ENCODE peak calls at places on chromosomes 2 and 18, in four cellular contexts. One of them, this sample, is unnamed.

GRCh38 chr18:5195656-5196055 is 1.4 kb downstream of the AKAIN1 start:
- DNase-seq in adrenal gland: no peak
- DNase-seq in HCT116: no peak
- DNase-seq in OCI-LY7: no peak
- DNase-seq in this sample: no peak

GRCh38 chr2:218679119-218679518 is 7.2 kb downstream of the STK36 start:
- DNase-seq in adrenal gland: no peak
- DNase-seq in HCT116: no peak
- DNase-seq in OCI-LY7: no peak
- DNase-seq in this sample: no peak

GRCh38 chr2:222745836-222746559 is 74.5 kb downstream of the MOGAT1 start:
- DNase-seq in OCI-LY7: no peak
- DNase-seq in HCT116: no peak
- DNase-seq in adrenal gland: no peak
- DNase-seq in this sample: no peak

GRCh38 chr18:11994708-11995444 is 13.6 kb downstream of the IMPA2 start:
- DNase-seq in adrenal gland: no peak
- DNase-seq in HCT116: no peak
- DNase-seq in OCI-LY7: no peak
- DNase-seq in this sample: no peak

GRCh38 chr2:238119756-238120462 is 18.6 kb upstream of the KLHL30 start:
- DNase-seq in adrenal gland: no peak
- DNase-seq in HCT116: no peak
- DNase-seq in OCI-LY7: peak
- DNase-seq in this sample: no peak

GRCh38 chr2:43136862-43137261 is 89.5 kb downstream of the ZFP36L2 start:
- DNase-seq in HCT116: no peak
- DNase-seq in adrenal gland: no peak
- DNase-seq in OCI-LY7: peak
- DNase-seq in this sample: no peak

GRCh38 chr2:26195006-26195961 is 22.4 kb downstream of the GAREM2 start:
- DNase-seq in HCT116: no peak
- DNase-seq in OCI-LY7: no peak
- DNase-seq in adrenal gland: no peak
- DNase-seq in this sample: no peak

GRCh38 chr2:28948160-28948559 is 32.9 kb upstream of the TOGARAM2 start:
- DNase-seq in HCT116: no peak
- DNase-seq in OCI-LY7: no peak
- DNase-seq in adrenal gland: no peak
- DNase-seq in this sample: no peak

GRCh38 chr2:72028351-72028995 is 119.2 kb downstream of the CYP26B1 start:
- DNase-seq in adrenal gland: peak
- DNase-seq in OCI-LY7: no peak
- DNase-seq in HCT116: no peak
- DNase-seq in this sample: no peak

GRCh38 chr18:75818336-75818735 is 390.8 kb upstream of the SMIM21 start:
- DNase-seq in OCI-LY7: no peak
- DNase-seq in HCT116: no peak
- DNase-seq in adrenal gland: no peak
- DNase-seq in this sample: no peak

GRCh38 chr18:77700051-77700450 is 450.4 kb downstream of the GALR1 start:
- DNase-seq in adrenal gland: no peak
- DNase-seq in HCT116: no peak
- DNase-seq in OCI-LY7: no peak
- DNase-seq in this sample: no peak

GRCh38 chr2:164625378-164625971 is 4.2 kb upstream of the GRB14 start:
- DNase-seq in OCI-LY7: no peak
- DNase-seq in adrenal gland: no peak
- DNase-seq in HCT116: no peak
- DNase-seq in this sample: no peak

GRCh38 chr2:231795525-231796327 is 9.5 kb downstream of the COPS7B start:
- DNase-seq in OCI-LY7: no peak
- DNase-seq in HCT116: peak
- DNase-seq in adrenal gland: peak
- DNase-seq in this sample: peak

GRCh38 chr18:45073556-45073955 is 392.9 kb downstream of the SETBP1 start:
- DNase-seq in HCT116: no peak
- DNase-seq in OCI-LY7: no peak
- DNase-seq in adrenal gland: no peak
- DNase-seq in this sample: no peak

GRCh38 chr2:218999881-219000568 is 6.8 kb upstream of the CRYBA2 start:
- DNase-seq in adrenal gland: peak
- DNase-seq in HCT116: no peak
- DNase-seq in OCI-LY7: no peak
- DNase-seq in this sample: no peak

GRCh38 chr2:10814571-10815331 is 2.2 kb upstream of the PDIA6 start:
- DNase-seq in adrenal gland: no peak
- DNase-seq in OCI-LY7: no peak
- DNase-seq in HCT116: no peak
- DNase-seq in this sample: no peak

GRCh38 chr2:28613616-28614501 is 118.0 kb downstream of the PLB1 start:
- DNase-seq in OCI-LY7: no peak
- DNase-seq in HCT116: peak
- DNase-seq in adrenal gland: no peak
- DNase-seq in this sample: peak

GRCh38 chr2:28377201-28377816 is 15.3 kb upstream of the FOSL2 start:
- DNase-seq in OCI-LY7: no peak
- DNase-seq in adrenal gland: no peak
- DNase-seq in HCT116: no peak
- DNase-seq in this sample: no peak

GRCh38 chr2:126916744-126917143 is 18.1 kb downstream of the TEX51 start:
- DNase-seq in adrenal gland: no peak
- DNase-seq in HCT116: no peak
- DNase-seq in OCI-LY7: no peak
- DNase-seq in this sample: no peak

DNA sequence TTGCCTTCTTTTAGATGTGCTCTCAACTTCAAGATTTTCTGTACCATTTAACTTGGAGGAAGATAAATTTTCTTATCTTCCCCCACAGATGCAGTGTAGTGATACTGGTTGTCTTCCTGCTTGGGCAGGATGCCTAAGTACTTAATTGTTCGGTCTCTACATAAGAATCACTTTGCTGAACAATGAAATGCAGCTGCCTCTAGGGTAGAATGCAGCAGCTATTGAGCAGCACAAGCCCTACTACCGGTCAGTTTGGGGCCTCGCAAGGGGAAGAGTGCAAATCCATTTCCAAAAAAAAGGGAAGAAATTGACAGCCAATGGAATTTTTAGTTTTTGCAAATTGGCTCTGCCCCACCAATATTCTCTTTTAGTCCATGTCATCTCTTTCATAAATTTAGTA is 269.7 kb downstream of the CTNNA2 start:
- DNase-seq in adrenal gland: no peak
- DNase-seq in HCT116: no peak
- DNase-seq in OCI-LY7: no peak
- DNase-seq in this sample: no peak
- TF ChIP-seq CTCF in adrenal gland: no peak
- TF ChIP-seq CTCF in HCT116: no peak
- TF ChIP-seq CTCF in OCI-LY7: no peak
- TF ChIP-seq CTCF in this sample: no peak

GRCh38 chr2:233404227-233404626 is 49.9 kb downstream of the DGKD start:
- DNase-seq in adrenal gland: no peak
- DNase-seq in HCT116: peak
- DNase-seq in OCI-LY7: peak
- DNase-seq in this sample: no peak
- H3K27ac ChIP-seq in adrenal gland: no peak
- H3K27ac ChIP-seq in HCT116: no peak
- H3K27ac ChIP-seq in OCI-LY7: no peak
- H3K27ac ChIP-seq in this sample: no peak

DNA sequence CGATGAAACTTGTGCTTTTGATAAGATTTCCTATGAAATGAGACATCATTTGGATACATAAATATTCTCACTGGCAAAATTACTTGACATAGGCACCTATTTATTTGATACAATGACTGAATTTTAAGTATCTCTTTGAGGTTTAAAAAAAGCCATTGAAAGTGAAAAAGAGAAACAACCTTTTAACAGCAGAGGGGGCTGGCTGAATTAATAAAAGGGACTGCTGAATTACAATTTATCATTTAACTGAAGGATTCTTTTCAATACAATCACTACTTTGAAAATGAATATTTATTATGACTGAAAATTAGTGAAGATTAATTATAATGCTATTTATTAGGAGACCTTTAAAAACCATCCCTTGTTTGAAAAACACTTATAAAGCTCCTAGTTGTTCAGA is 335.3 kb downstream of the DLGAP1 start:
- DNase-seq in adrenal gland: no peak
- DNase-seq in OCI-LY7: no peak
- DNase-seq in HCT116: no peak
- DNase-seq in this sample: no peak
- TF ChIP-seq CTCF in adrenal gland: peak
- TF ChIP-seq CTCF in OCI-LY7: peak
- TF ChIP-seq CTCF in HCT116: no peak
- TF ChIP-seq CTCF in this sample: no peak

GRCh38 chr2:30233142-30233961 is 2.0 kb downstream of the LBH start:
- DNase-seq in OCI-LY7: no peak
- DNase-seq in adrenal gland: no peak
- DNase-seq in HCT116: no peak
- DNase-seq in this sample: no peak
- H3K27ac ChIP-seq in OCI-LY7: no peak
- H3K27ac ChIP-seq in adrenal gland: peak
- H3K27ac ChIP-seq in HCT116: no peak
- H3K27ac ChIP-seq in this sample: peak

DNA sequence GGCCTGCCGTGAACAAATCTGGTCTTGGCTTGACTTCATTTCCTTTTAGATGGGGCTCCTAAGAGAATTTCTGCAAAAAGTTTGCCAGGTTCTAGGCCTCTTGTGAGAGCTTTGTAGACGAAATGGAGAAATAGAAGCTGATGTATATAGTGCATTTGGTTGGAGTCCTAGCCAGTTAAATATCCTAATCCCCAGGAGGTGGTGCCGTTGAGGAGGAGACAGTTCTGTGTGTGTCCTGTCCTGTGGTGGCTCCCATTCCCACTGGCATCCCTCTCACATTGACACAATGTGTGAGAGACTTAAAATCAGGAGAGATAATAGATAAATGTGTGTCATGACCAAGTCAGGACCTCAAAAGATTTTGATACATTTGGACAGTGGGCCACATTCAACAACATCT is 34.6 kb upstream of the DNER start:
- DNase-seq in HCT116: no peak
- DNase-seq in OCI-LY7: no peak
- DNase-seq in adrenal gland: no peak
- DNase-seq in this sample: no peak
- TF ChIP-seq CTCF in HCT116: peak
- TF ChIP-seq CTCF in OCI-LY7: peak
- TF ChIP-seq CTCF in adrenal gland: no peak
- TF ChIP-seq CTCF in this sample: no peak

GRCh38 chr2:60554649-60555065 is 1.2 kb upstream of the BCL11A start:
- DNase-seq in adrenal gland: no peak
- DNase-seq in HCT116: no peak
- DNase-seq in OCI-LY7: no peak
- DNase-seq in this sample: no peak
- H3K27ac ChIP-seq in adrenal gland: peak
- H3K27ac ChIP-seq in HCT116: no peak
- H3K27ac ChIP-seq in OCI-LY7: peak
- H3K27ac ChIP-seq in this sample: no peak

GRCh38 chr2:196758474-196759377 is 40.8 kb downstream of the GTF3C3 start:
- DNase-seq in adrenal gland: no peak
- DNase-seq in HCT116: no peak
- DNase-seq in OCI-LY7: peak
- DNase-seq in this sample: no peak
- TF ChIP-seq CTCF in adrenal gland: peak
- TF ChIP-seq CTCF in HCT116: peak
- TF ChIP-seq CTCF in OCI-LY7: peak
- TF ChIP-seq CTCF in this sample: peak

DNA sequence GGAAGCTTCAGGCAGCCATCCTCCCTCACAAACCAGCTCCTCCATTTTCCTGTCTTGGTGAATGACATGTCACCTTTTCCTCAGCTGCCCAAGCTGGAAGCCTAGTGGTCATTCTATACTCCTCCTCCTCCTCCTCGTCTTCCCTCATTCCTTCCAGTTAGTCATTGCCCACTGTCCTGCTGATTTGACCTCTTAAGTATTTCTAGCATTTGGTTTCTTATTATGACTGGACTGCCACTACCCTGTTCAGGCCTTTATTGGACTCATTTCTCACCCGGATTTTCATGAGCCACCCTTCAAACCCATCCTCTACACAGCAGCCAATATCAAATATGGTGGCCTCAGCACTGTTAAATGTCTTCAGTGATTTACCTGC is 21.9 kb upstream of the MGAT5 start:
- DNase-seq in adrenal gland: no peak
- DNase-seq in OCI-LY7: no peak
- DNase-seq in HCT116: no peak
- DNase-seq in this sample: no peak
- H3K27ac ChIP-seq in adrenal gland: no peak
- H3K27ac ChIP-seq in OCI-LY7: peak
- H3K27ac ChIP-seq in HCT116: no peak
- H3K27ac ChIP-seq in this sample: no peak